ENCODE peak calls at places on chromosome 21, in ten cellular contexts. One of them, this sample, is unnamed.

GRCh38 chr21:26806734-26807372 is 38.4 kb downstream of the ADAMTS1 start:
- DNase-seq in MM.1S: no peak
- DNase-seq in heart right ventricle: no peak
- DNase-seq in upper lobe of left lung: no peak
- DNase-seq in neural progenitor cell: no peak
- DNase-seq in dorsolateral prefrontal cortex: no peak
- DNase-seq in brain microvascular endothelial cell: peak
- DNase-seq in CD8-positive, alpha-beta T cell: no peak
- DNase-seq in PC-3: peak
- DNase-seq in uterus: no peak
- DNase-seq in this sample: no peak

GRCh38 chr21:15895142-15896106 is 165.6 kb downstream of the USP25 start:
- DNase-seq in MM.1S: no peak
- DNase-seq in heart right ventricle: no peak
- DNase-seq in upper lobe of left lung: no peak
- DNase-seq in neural progenitor cell: no peak
- DNase-seq in dorsolateral prefrontal cortex: no peak
- DNase-seq in brain microvascular endothelial cell: no peak
- DNase-seq in CD8-positive, alpha-beta T cell: no peak
- DNase-seq in PC-3: no peak
- DNase-seq in uterus: no peak
- DNase-seq in this sample: no peak

GRCh38 chr21:43188181-43188580 is 19.4 kb downstream of the CRYAA start:
- DNase-seq in MM.1S: no peak
- DNase-seq in heart right ventricle: no peak
- DNase-seq in upper lobe of left lung: peak
- DNase-seq in neural progenitor cell: no peak
- DNase-seq in dorsolateral prefrontal cortex: no peak
- DNase-seq in brain microvascular endothelial cell: no peak
- DNase-seq in CD8-positive, alpha-beta T cell: no peak
- DNase-seq in PC-3: no peak
- DNase-seq in uterus: no peak
- DNase-seq in this sample: peak

GRCh38 chr21:43333301-43334062 is 93.4 kb downstream of the SIK1 start:
- DNase-seq in MM.1S: no peak
- DNase-seq in heart right ventricle: peak
- DNase-seq in upper lobe of left lung: peak
- DNase-seq in neural progenitor cell: peak
- DNase-seq in dorsolateral prefrontal cortex: peak
- DNase-seq in brain microvascular endothelial cell: peak
- DNase-seq in CD8-positive, alpha-beta T cell: no peak
- DNase-seq in PC-3: peak
- DNase-seq in uterus: peak
- DNase-seq in this sample: no peak

GRCh38 chr21:38903578-38904193 is 98.0 kb downstream of the ETS2 start:
- DNase-seq in MM.1S: no peak
- DNase-seq in heart right ventricle: no peak
- DNase-seq in upper lobe of left lung: no peak
- DNase-seq in neural progenitor cell: peak
- DNase-seq in dorsolateral prefrontal cortex: no peak
- DNase-seq in brain microvascular endothelial cell: no peak
- DNase-seq in CD8-positive, alpha-beta T cell: no peak
- DNase-seq in PC-3: no peak
- DNase-seq in uterus: no peak
- DNase-seq in this sample: peak

GRCh38 chr21:43273016-43273707 is 104.4 kb downstream of the CRYAA start:
- DNase-seq in MM.1S: no peak
- DNase-seq in heart right ventricle: no peak
- DNase-seq in upper lobe of left lung: peak
- DNase-seq in neural progenitor cell: no peak
- DNase-seq in dorsolateral prefrontal cortex: no peak
- DNase-seq in brain microvascular endothelial cell: no peak
- DNase-seq in CD8-positive, alpha-beta T cell: no peak
- DNase-seq in PC-3: no peak
- DNase-seq in uterus: no peak
- DNase-seq in this sample: no peak

GRCh38 chr21:26800455-26801454 is 44.5 kb downstream of the ADAMTS1 start:
- DNase-seq in MM.1S: no peak
- DNase-seq in heart right ventricle: no peak
- DNase-seq in upper lobe of left lung: no peak
- DNase-seq in neural progenitor cell: no peak
- DNase-seq in dorsolateral prefrontal cortex: no peak
- DNase-seq in brain microvascular endothelial cell: peak
- DNase-seq in CD8-positive, alpha-beta T cell: no peak
- DNase-seq in PC-3: no peak
- DNase-seq in uterus: peak
- DNase-seq in this sample: no peak

GRCh38 chr21:38869946-38870345 is 64.2 kb downstream of the ETS2 start:
- DNase-seq in MM.1S: no peak
- DNase-seq in heart right ventricle: no peak
- DNase-seq in upper lobe of left lung: no peak
- DNase-seq in neural progenitor cell: no peak
- DNase-seq in dorsolateral prefrontal cortex: no peak
- DNase-seq in brain microvascular endothelial cell: peak
- DNase-seq in CD8-positive, alpha-beta T cell: no peak
- DNase-seq in PC-3: no peak
- DNase-seq in uterus: no peak
- DNase-seq in this sample: no peak

GRCh38 chr21:32612999-32613337 is 791 bp upstream of the CFAP298 start:
- DNase-seq in MM.1S: no peak
- DNase-seq in heart right ventricle: no peak
- DNase-seq in upper lobe of left lung: no peak
- DNase-seq in neural progenitor cell: no peak
- DNase-seq in dorsolateral prefrontal cortex: no peak
- DNase-seq in brain microvascular endothelial cell: no peak
- DNase-seq in CD8-positive, alpha-beta T cell: no peak
- DNase-seq in PC-3: no peak
- DNase-seq in uterus: no peak
- DNase-seq in this sample: no peak

GRCh38 chr21:46411236-46411635 is 47.5 kb upstream of the DIP2A start:
- DNase-seq in MM.1S: no peak
- DNase-seq in heart right ventricle: no peak
- DNase-seq in upper lobe of left lung: no peak
- DNase-seq in neural progenitor cell: peak
- DNase-seq in dorsolateral prefrontal cortex: no peak
- DNase-seq in brain microvascular endothelial cell: no peak
- DNase-seq in CD8-positive, alpha-beta T cell: no peak
- DNase-seq in PC-3: no peak
- DNase-seq in uterus: no peak
- DNase-seq in this sample: no peak

GRCh38 chr21:23541571-23541970 is 2065.7 kb downstream of the MRPL39 start:
- DNase-seq in MM.1S: no peak
- DNase-seq in heart right ventricle: no peak
- DNase-seq in upper lobe of left lung: no peak
- DNase-seq in neural progenitor cell: no peak
- DNase-seq in dorsolateral prefrontal cortex: no peak
- DNase-seq in brain microvascular endothelial cell: no peak
- DNase-seq in CD8-positive, alpha-beta T cell: no peak
- DNase-seq in PC-3: peak
- DNase-seq in uterus: no peak
- DNase-seq in this sample: no peak

GRCh38 chr21:15826147-15826780 is 96.5 kb downstream of the USP25 start:
- DNase-seq in MM.1S: peak
- DNase-seq in heart right ventricle: no peak
- DNase-seq in upper lobe of left lung: no peak
- DNase-seq in neural progenitor cell: peak
- DNase-seq in dorsolateral prefrontal cortex: no peak
- DNase-seq in brain microvascular endothelial cell: no peak
- DNase-seq in CD8-positive, alpha-beta T cell: no peak
- DNase-seq in PC-3: peak
- DNase-seq in uterus: peak
- DNase-seq in this sample: peak

GRCh38 chr21:38350681-38351080 is 93.9 kb downstream of the KCNJ15 start:
- DNase-seq in MM.1S: no peak
- DNase-seq in heart right ventricle: no peak
- DNase-seq in upper lobe of left lung: no peak
- DNase-seq in neural progenitor cell: no peak
- DNase-seq in dorsolateral prefrontal cortex: no peak
- DNase-seq in brain microvascular endothelial cell: no peak
- DNase-seq in CD8-positive, alpha-beta T cell: no peak
- DNase-seq in PC-3: no peak
- DNase-seq in uterus: no peak
- DNase-seq in this sample: no peak

GRCh38 chr21:22885079-22885478 is 1886.9 kb downstream of the NCAM2 start:
- DNase-seq in MM.1S: no peak
- DNase-seq in heart right ventricle: no peak
- DNase-seq in upper lobe of left lung: no peak
- DNase-seq in neural progenitor cell: peak
- DNase-seq in dorsolateral prefrontal cortex: no peak
- DNase-seq in brain microvascular endothelial cell: no peak
- DNase-seq in CD8-positive, alpha-beta T cell: no peak
- DNase-seq in PC-3: peak
- DNase-seq in uterus: no peak
- DNase-seq in this sample: no peak

DNA sequence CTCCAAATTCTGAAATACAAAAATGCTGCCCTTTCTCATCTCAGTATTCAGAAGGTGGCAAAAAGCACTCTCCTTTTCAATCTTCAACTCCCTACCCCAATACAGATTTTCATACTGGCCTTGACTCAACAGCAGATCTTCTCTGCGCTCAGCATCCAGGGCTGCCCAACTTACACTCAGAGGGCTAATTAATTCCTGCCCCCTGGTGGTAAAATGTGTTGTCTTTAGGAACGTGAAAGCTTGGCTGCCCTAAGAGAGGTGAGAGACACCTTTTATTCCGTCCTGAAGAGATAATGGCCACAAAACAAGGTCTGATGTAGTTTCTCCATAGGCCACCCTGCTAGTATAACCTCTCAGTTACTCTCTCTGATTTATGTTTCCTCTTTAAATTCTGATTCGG is 25.0 kb downstream of the KRTAP24-1 start:
- DNase-seq in MM.1S: no peak
- DNase-seq in heart right ventricle: no peak
- DNase-seq in upper lobe of left lung: no peak
- DNase-seq in neural progenitor cell: peak
- DNase-seq in dorsolateral prefrontal cortex: no peak
- DNase-seq in brain microvascular endothelial cell: peak
- DNase-seq in CD8-positive, alpha-beta T cell: no peak
- DNase-seq in PC-3: peak
- DNase-seq in uterus: no peak
- DNase-seq in this sample: peak
- TF ChIP-seq CTCF in MM.1S: peak
- TF ChIP-seq CTCF in heart right ventricle: peak
- TF ChIP-seq CTCF in upper lobe of left lung: peak
- TF ChIP-seq CTCF in neural progenitor cell: peak
- TF ChIP-seq CTCF in dorsolateral prefrontal cortex: no peak
- TF ChIP-seq CTCF in brain microvascular endothelial cell: peak
- TF ChIP-seq CTCF in CD8-positive, alpha-beta T cell: no peak
- TF ChIP-seq CTCF in PC-3: peak
- TF ChIP-seq CTCF in uterus: no peak
- TF ChIP-seq CTCF in this sample: peak

GRCh38 chr21:33874161-33874560 is 41.4 kb downstream of the ATP5PO start:
- DNase-seq in MM.1S: no peak
- DNase-seq in heart right ventricle: no peak
- DNase-seq in upper lobe of left lung: no peak
- DNase-seq in neural progenitor cell: no peak
- DNase-seq in dorsolateral prefrontal cortex: no peak
- DNase-seq in brain microvascular endothelial cell: no peak
- DNase-seq in CD8-positive, alpha-beta T cell: no peak
- DNase-seq in PC-3: no peak
- DNase-seq in uterus: no peak
- DNase-seq in this sample: no peak
- H3K27ac ChIP-seq in MM.1S: no peak
- H3K27ac ChIP-seq in heart right ventricle: no peak
- H3K27ac ChIP-seq in upper lobe of left lung: no peak
- H3K27ac ChIP-seq in neural progenitor cell: no peak
- H3K27ac ChIP-seq in dorsolateral prefrontal cortex: no peak
- H3K27ac ChIP-seq in brain microvascular endothelial cell: no peak
- H3K27ac ChIP-seq in CD8-positive, alpha-beta T cell: no peak
- H3K27ac ChIP-seq in PC-3: no peak
- H3K27ac ChIP-seq in uterus: no peak
- H3K27ac ChIP-seq in this sample: no peak

DNA sequence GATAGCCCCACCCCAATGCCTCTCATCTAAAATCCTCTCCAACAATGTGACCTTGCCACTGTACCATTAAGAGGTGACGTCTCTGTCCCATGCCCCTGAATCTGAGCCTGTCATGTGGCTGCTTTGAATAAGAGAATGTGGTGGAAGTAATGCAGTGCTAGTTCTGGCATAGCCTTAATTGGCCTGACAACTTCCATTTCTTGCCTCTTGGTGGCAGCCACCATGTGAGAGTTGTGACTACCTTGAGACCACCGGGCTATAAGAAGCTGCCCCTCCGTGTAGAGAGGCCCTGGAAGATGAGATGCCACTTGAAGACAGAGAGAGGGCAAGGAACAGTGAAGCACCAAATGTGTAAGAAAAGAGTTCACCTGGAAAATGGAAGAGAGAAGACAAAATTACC is 95.4 kb downstream of the POFUT2 start:
- DNase-seq in MM.1S: no peak
- DNase-seq in heart right ventricle: no peak
- DNase-seq in upper lobe of left lung: no peak
- DNase-seq in neural progenitor cell: peak
- DNase-seq in dorsolateral prefrontal cortex: no peak
- DNase-seq in brain microvascular endothelial cell: no peak
- DNase-seq in CD8-positive, alpha-beta T cell: no peak
- DNase-seq in PC-3: no peak
- DNase-seq in uterus: no peak
- DNase-seq in this sample: no peak
- TF ChIP-seq CTCF in MM.1S: no peak
- TF ChIP-seq CTCF in heart right ventricle: no peak
- TF ChIP-seq CTCF in upper lobe of left lung: no peak
- TF ChIP-seq CTCF in neural progenitor cell: peak
- TF ChIP-seq CTCF in dorsolateral prefrontal cortex: no peak
- TF ChIP-seq CTCF in brain microvascular endothelial cell: peak
- TF ChIP-seq CTCF in CD8-positive, alpha-beta T cell: no peak
- TF ChIP-seq CTCF in PC-3: peak
- TF ChIP-seq CTCF in uterus: no peak
- TF ChIP-seq CTCF in this sample: peak

GRCh38 chr21:44872568-44873355 is 728 bp downstream of the PTTG1IP start:
- DNase-seq in MM.1S: peak
- DNase-seq in heart right ventricle: peak
- DNase-seq in upper lobe of left lung: peak
- DNase-seq in neural progenitor cell: peak
- DNase-seq in dorsolateral prefrontal cortex: peak
- DNase-seq in brain microvascular endothelial cell: peak
- DNase-seq in CD8-positive, alpha-beta T cell: no peak
- DNase-seq in PC-3: peak
- DNase-seq in uterus: peak
- DNase-seq in this sample: peak

GRCh38 chr21:44874497-44875331 is 1.2 kb upstream of the PTTG1IP start:
- DNase-seq in MM.1S: peak
- DNase-seq in heart right ventricle: peak
- DNase-seq in upper lobe of left lung: peak
- DNase-seq in neural progenitor cell: peak
- DNase-seq in dorsolateral prefrontal cortex: no peak
- DNase-seq in brain microvascular endothelial cell: no peak
- DNase-seq in CD8-positive, alpha-beta T cell: no peak
- DNase-seq in PC-3: peak
- DNase-seq in uterus: peak
- DNase-seq in this sample: no peak

GRCh38 chr21:44875341-44875740 is 1.9 kb upstream of the PTTG1IP start:
- DNase-seq in MM.1S: peak
- DNase-seq in heart right ventricle: no peak
- DNase-seq in upper lobe of left lung: no peak
- DNase-seq in neural progenitor cell: no peak
- DNase-seq in dorsolateral prefrontal cortex: no peak
- DNase-seq in brain microvascular endothelial cell: no peak
- DNase-seq in CD8-positive, alpha-beta T cell: no peak
- DNase-seq in PC-3: peak
- DNase-seq in uterus: no peak
- DNase-seq in this sample: no peak

GRCh38 chr21:44873356-44874239 is at the start of gene PTTG1IP:
- DNase-seq in MM.1S: peak
- DNase-seq in heart right ventricle: peak
- DNase-seq in upper lobe of left lung: peak
- DNase-seq in neural progenitor cell: peak
- DNase-seq in dorsolateral prefrontal cortex: peak
- DNase-seq in brain microvascular endothelial cell: peak
- DNase-seq in CD8-positive, alpha-beta T cell: peak
- DNase-seq in PC-3: peak
- DNase-seq in uterus: peak
- DNase-seq in this sample: peak

GRCh38 chr21:44874240-44874496 is 678 bp upstream of the PTTG1IP start:
- DNase-seq in MM.1S: no peak
- DNase-seq in heart right ventricle: no peak
- DNase-seq in upper lobe of left lung: no peak
- DNase-seq in neural progenitor cell: no peak
- DNase-seq in dorsolateral prefrontal cortex: no peak
- DNase-seq in brain microvascular endothelial cell: no peak
- DNase-seq in CD8-positive, alpha-beta T cell: no peak
- DNase-seq in PC-3: no peak
- DNase-seq in uterus: no peak
- DNase-seq in this sample: no peak
- H3K27ac ChIP-seq in MM.1S: peak
- H3K27ac ChIP-seq in heart right ventricle: peak
- H3K27ac ChIP-seq in upper lobe of left lung: peak
- H3K27ac ChIP-seq in neural progenitor cell: no peak
- H3K27ac ChIP-seq in dorsolateral prefrontal cortex: peak
- H3K27ac ChIP-seq in brain microvascular endothelial cell: no peak
- H3K27ac ChIP-seq in CD8-positive, alpha-beta T cell: peak
- H3K27ac ChIP-seq in PC-3: peak
- H3K27ac ChIP-seq in uterus: peak
- H3K27ac ChIP-seq in this sample: peak

This sample was measured in WERI-Rb-1.